ENCODE peak calls at places on chromosomes 2 and 18, in five cellular contexts. B, L, P, R and W are unnamed samples.

GRCh38 chr2:181077128-181077709 is 96.8 kb downstream of the UBE2E3 start:
- DNase-seq in B (no peak), L (no peak), P (no peak), R (no peak), W (peak)

GRCh38 chr2:140667203-140667602 is 1463.6 kb downstream of the LRP1B start:
- DNase-seq in B (no peak), L (no peak), P (no peak), R (no peak), W (no peak)

GRCh38 chr18:71371951-71372605 is 1083.2 kb downstream of the SOCS6 start:
- DNase-seq in B (no peak), L (no peak), P (no peak), R (no peak), W (no peak)

GRCh38 chr2:160989778-160990177 is 170.4 kb upstream of the TANK start:
- DNase-seq in B (no peak), L (no peak), P (no peak), R (no peak), W (no peak)

GRCh38 chr2:10517351-10518043 is 69.4 kb upstream of the ODC1 start:
- DNase-seq in B (no peak), L (no peak), P (no peak), R (peak), W (no peak)

GRCh38 chr2:225002656-225003045 is 39.6 kb downstream of the DOCK10 start:
- DNase-seq in B (no peak), L (no peak), P (no peak), R (peak), W (no peak)

GRCh38 chr2:164145093-164145987 is 409.5 kb upstream of the FIGN start:
- DNase-seq in B (no peak), L (no peak), P (peak), R (no peak), W (no peak)

GRCh38 chr2:231469568-231469920 is 5.3 kb upstream of the NCL start:
- DNase-seq in B (no peak), L (no peak), P (no peak), R (peak), W (no peak)

GRCh38 chr18:54205951-54206350 is 18.5 kb downstream of the MBD2 start:
- DNase-seq in B (no peak), L (no peak), P (no peak), R (no peak), W (no peak)

GRCh38 chr2:69916151-69916550 is 1.2 kb downstream of the MXD1 start:
- DNase-seq in B (no peak), L (no peak), P (no peak), R (no peak), W (no peak)

GRCh38 chr18:12811191-12811950 is 72.7 kb downstream of the PTPN2 start:
- DNase-seq in B (no peak), L (no peak), P (no peak), R (no peak), W (no peak)

GRCh38 chr18:55251186-55251995 is 292.1 kb upstream of the CCDC68 start:
- DNase-seq in B (no peak), L (no peak), P (no peak), R (no peak), W (no peak)

GRCh38 chr18:35611518-35611917 is 30.0 kb downstream of the GALNT1 start:
- DNase-seq in B (no peak), L (no peak), P (no peak), R (no peak), W (no peak)

GRCh38 chr18:3455938-3456685 is 6.1 kb downstream of the TGIF1 start:
- DNase-seq in B (no peak), L (no peak), P (no peak), R (no peak), W (no peak)

GRCh38 chr2:2831656-2832055 is 500.6 kb upstream of the MYT1L start:
- DNase-seq in B (no peak), L (no peak), P (no peak), R (peak), W (peak)

GRCh38 chr2:163698857-163699256 is 37.0 kb downstream of the FIGN start:
- DNase-seq in B (no peak), L (no peak), P (no peak), R (no peak), W (peak)

GRCh38 chr2:239019193-239019581 is 171.3 kb downstream of the TWIST2 start:
- DNase-seq in B (no peak), L (no peak), P (no peak), R (peak), W (no peak)

GRCh38 chr2:128321421-128321775 is 2.7 kb upstream of the HS6ST1 start:
- DNase-seq in B (peak), L (peak), P (no peak), R (peak), W (no peak)

GRCh38 chr2:231245253-231246094 is 47.0 kb downstream of the ARMC9 start:
- DNase-seq in B (peak), L (peak), P (no peak), R (no peak), W (no peak)

GRCh38 chr2:39431592-39432316 is 5.3 kb downstream of the MAP4K3 start:
- DNase-seq in B (no peak), L (no peak), P (no peak), R (no peak), W (no peak)

GRCh38 chr2:198168651-198169050 is 364.3 kb downstream of the PLCL1 start:
- DNase-seq in B (no peak), L (no peak), P (no peak), R (no peak), W (no peak)

GRCh38 chr18:76459687-76460350 is 35.2 kb downstream of the ZNF516 start:
- DNase-seq in B (peak), L (peak), P (peak), R (no peak), W (no peak)

GRCh38 chr2:126623000-126623399 is 33.0 kb upstream of the GYPC start:
- DNase-seq in B (no peak), L (no peak), P (no peak), R (no peak), W (no peak)

GRCh38 chr2:5673148-5673860 is 18.9 kb upstream of the SOX11 start:
- DNase-seq in B (no peak), L (no peak), P (no peak), R (peak), W (no peak)

GRCh38 chr2:210586381-210586780 is 30.0 kb downstream of the CPS1 start:
- DNase-seq in B (no peak), L (no peak), P (no peak), R (no peak), W (no peak)

DNA sequence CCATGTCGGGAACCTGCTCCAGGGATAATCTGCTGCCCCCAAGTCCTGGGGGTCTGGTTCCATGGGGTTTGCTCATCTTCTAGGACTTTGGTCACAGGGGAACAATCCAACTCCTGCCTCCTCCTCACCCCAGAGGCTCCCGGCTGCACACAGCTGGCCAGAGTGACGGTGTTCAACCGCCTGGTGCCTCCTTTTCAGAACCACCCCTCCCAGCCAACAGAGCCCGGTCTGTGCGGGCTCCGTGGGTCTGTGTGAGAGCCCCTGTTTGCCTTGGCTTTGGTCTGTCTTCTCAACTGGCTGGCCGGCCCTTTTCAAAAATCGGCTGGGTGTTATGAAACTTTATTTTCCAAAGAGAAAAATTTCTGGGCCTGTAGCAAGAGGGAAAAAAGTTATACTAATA is 138.3 kb downstream of the GLI2 start:
- DNase-seq in B (no peak), L (no peak), P (no peak), R (peak), W (no peak)
- H3K4me3 ChIP-seq in B (no peak), L (no peak), P (no peak), R (no peak), W (no peak)

GRCh38 chr2:24046599-24046929 is 627 bp downstream of the WDCP start:
- DNase-seq in B (no peak), L (no peak), P (no peak), R (no peak), W (no peak)
- H3K4me3 ChIP-seq in B (peak), L (peak), P (peak), R (peak), W (peak)

GRCh38 chr2:130966149-130967019 is 126.9 kb downstream of the FAM168B start:
- DNase-seq in B (no peak), L (no peak), P (no peak), R (no peak), W (peak)

GRCh38 chr2:130967020-130967495 is 126.2 kb downstream of the FAM168B start:
- DNase-seq in B (no peak), L (no peak), P (no peak), R (no peak), W (no peak)

GRCh38 chr2:130963849-130964793 is 127.4 kb downstream of the ARHGEF4 start:
- DNase-seq in B (no peak), L (no peak), P (no peak), R (no peak), W (peak)

GRCh38 chr2:130963058-130963848 is 126.5 kb downstream of the ARHGEF4 start:
- DNase-seq in B (no peak), L (no peak), P (no peak), R (no peak), W (no peak)

GRCh38 chr2:130964931-130965330 is 128.2 kb downstream of the ARHGEF4 start:
- DNase-seq in B (no peak), L (no peak), P (no peak), R (no peak), W (no peak)
- H3K4me3 ChIP-seq in B (no peak), L (no peak), P (no peak), R (no peak), W (no peak)

GRCh38 chr2:218859994-218860831 is 608 bp downstream of the WNT6 start:
- DNase-seq in B (no peak), L (no peak), P (no peak), R (peak), W (no peak)
- H3K4me3 ChIP-seq in B (no peak), L (peak), P (no peak), R (peak), W (peak)